ENCODE peak calls at places on chromosomes 12 and 14, in ten cellular contexts. One of them, this sample, is unnamed.

GRCh38 chr12:75648856-75649255 is 137.4 kb upstream of the KRR1 start:
- DNase-seq in fibroblast of mammary gland: no peak
- DNase-seq in neural crest cell: no peak
- DNase-seq in mesothelial cell of epicardium: no peak
- DNase-seq in IMR-90: no peak
- DNase-seq in RWPE1: no peak
- DNase-seq in stomach: no peak
- DNase-seq in foreskin keratinocyte: no peak
- DNase-seq in cardiac fibroblast: no peak
- DNase-seq in epithelial cell of esophagus: no peak
- DNase-seq in this sample: no peak

GRCh38 chr12:81542065-81542464 is 217.1 kb downstream of the PPFIA2 start:
- DNase-seq in RWPE1: no peak
- DNase-seq in neural crest cell: no peak
- DNase-seq in epithelial cell of esophagus: no peak
- DNase-seq in cardiac fibroblast: no peak
- DNase-seq in stomach: no peak
- DNase-seq in IMR-90: no peak
- DNase-seq in foreskin keratinocyte: no peak
- DNase-seq in mesothelial cell of epicardium: no peak
- DNase-seq in fibroblast of mammary gland: no peak
- DNase-seq in this sample: no peak

GRCh38 chr12:56953314-56953713 is 4.1 kb downstream of the RDH16 start:
- DNase-seq in foreskin keratinocyte: no peak
- DNase-seq in fibroblast of mammary gland: no peak
- DNase-seq in cardiac fibroblast: no peak
- DNase-seq in epithelial cell of esophagus: no peak
- DNase-seq in stomach: no peak
- DNase-seq in RWPE1: no peak
- DNase-seq in IMR-90: no peak
- DNase-seq in mesothelial cell of epicardium: no peak
- DNase-seq in neural crest cell: no peak
- DNase-seq in this sample: no peak

GRCh38 chr12:116597886-116598285 is 38.7 kb downstream of the MAP1LC3B2 start:
- DNase-seq in fibroblast of mammary gland: no peak
- DNase-seq in epithelial cell of esophagus: no peak
- DNase-seq in neural crest cell: no peak
- DNase-seq in mesothelial cell of epicardium: no peak
- DNase-seq in stomach: no peak
- DNase-seq in cardiac fibroblast: no peak
- DNase-seq in foreskin keratinocyte: no peak
- DNase-seq in IMR-90: no peak
- DNase-seq in RWPE1: no peak
- DNase-seq in this sample: no peak

GRCh38 chr14:68521557-68521901 is 271.3 kb downstream of the ZFP36L1 start:
- DNase-seq in mesothelial cell of epicardium: no peak
- DNase-seq in cardiac fibroblast: no peak
- DNase-seq in fibroblast of mammary gland: no peak
- DNase-seq in neural crest cell: no peak
- DNase-seq in RWPE1: no peak
- DNase-seq in foreskin keratinocyte: no peak
- DNase-seq in stomach: no peak
- DNase-seq in IMR-90: no peak
- DNase-seq in epithelial cell of esophagus: no peak
- DNase-seq in this sample: no peak

GRCh38 chr12:27572486-27573255 is 48.7 kb downstream of the PPFIBP1 start:
- DNase-seq in mesothelial cell of epicardium: no peak
- DNase-seq in cardiac fibroblast: peak
- DNase-seq in RWPE1: no peak
- DNase-seq in foreskin keratinocyte: no peak
- DNase-seq in stomach: no peak
- DNase-seq in IMR-90: peak
- DNase-seq in fibroblast of mammary gland: peak
- DNase-seq in epithelial cell of esophagus: no peak
- DNase-seq in neural crest cell: no peak
- DNase-seq in this sample: no peak

GRCh38 chr14:72665259-72665658 is 228.6 kb downstream of the DPF3 start:
- DNase-seq in stomach: no peak
- DNase-seq in foreskin keratinocyte: peak
- DNase-seq in epithelial cell of esophagus: peak
- DNase-seq in cardiac fibroblast: peak
- DNase-seq in neural crest cell: no peak
- DNase-seq in IMR-90: peak
- DNase-seq in mesothelial cell of epicardium: no peak
- DNase-seq in fibroblast of mammary gland: peak
- DNase-seq in RWPE1: peak
- DNase-seq in this sample: no peak

GRCh38 chr12:30613119-30613830 is 82.4 kb downstream of the IPO8 start:
- DNase-seq in stomach: no peak
- DNase-seq in RWPE1: no peak
- DNase-seq in neural crest cell: no peak
- DNase-seq in mesothelial cell of epicardium: no peak
- DNase-seq in IMR-90: peak
- DNase-seq in cardiac fibroblast: peak
- DNase-seq in epithelial cell of esophagus: no peak
- DNase-seq in foreskin keratinocyte: peak
- DNase-seq in fibroblast of mammary gland: peak
- DNase-seq in this sample: no peak

GRCh38 chr14:102591372-102591943 is 991 bp upstream of the RCOR1 start:
- DNase-seq in neural crest cell: peak
- DNase-seq in fibroblast of mammary gland: peak
- DNase-seq in foreskin keratinocyte: no peak
- DNase-seq in mesothelial cell of epicardium: peak
- DNase-seq in IMR-90: peak
- DNase-seq in RWPE1: no peak
- DNase-seq in stomach: peak
- DNase-seq in epithelial cell of esophagus: no peak
- DNase-seq in cardiac fibroblast: peak
- DNase-seq in this sample: no peak

GRCh38 chr14:101121399-101122113 is 218.0 kb upstream of the RTL1 start:
- DNase-seq in cardiac fibroblast: no peak
- DNase-seq in stomach: peak
- DNase-seq in RWPE1: no peak
- DNase-seq in epithelial cell of esophagus: no peak
- DNase-seq in foreskin keratinocyte: no peak
- DNase-seq in neural crest cell: no peak
- DNase-seq in IMR-90: no peak
- DNase-seq in mesothelial cell of epicardium: peak
- DNase-seq in fibroblast of mammary gland: no peak
- DNase-seq in this sample: no peak

GRCh38 chr12:46365951-46366379 is 6.6 kb downstream of the SLC38A2 start:
- DNase-seq in epithelial cell of esophagus: no peak
- DNase-seq in neural crest cell: no peak
- DNase-seq in cardiac fibroblast: peak
- DNase-seq in foreskin keratinocyte: no peak
- DNase-seq in RWPE1: no peak
- DNase-seq in mesothelial cell of epicardium: no peak
- DNase-seq in IMR-90: no peak
- DNase-seq in stomach: no peak
- DNase-seq in fibroblast of mammary gland: no peak
- DNase-seq in this sample: no peak

GRCh38 chr12:8033153-8034044 is 883 bp downstream of the FOXJ2 start:
- DNase-seq in RWPE1: peak
- DNase-seq in cardiac fibroblast: peak
- DNase-seq in fibroblast of mammary gland: peak
- DNase-seq in mesothelial cell of epicardium: peak
- DNase-seq in IMR-90: peak
- DNase-seq in stomach: no peak
- DNase-seq in neural crest cell: no peak
- DNase-seq in epithelial cell of esophagus: peak
- DNase-seq in foreskin keratinocyte: no peak
- DNase-seq in this sample: no peak

GRCh38 chr12:8034802-8035201 is 2.3 kb downstream of the FOXJ2 start:
- DNase-seq in cardiac fibroblast: no peak
- DNase-seq in stomach: no peak
- DNase-seq in IMR-90: no peak
- DNase-seq in fibroblast of mammary gland: no peak
- DNase-seq in neural crest cell: no peak
- DNase-seq in epithelial cell of esophagus: peak
- DNase-seq in mesothelial cell of epicardium: no peak
- DNase-seq in RWPE1: no peak
- DNase-seq in foreskin keratinocyte: no peak
- DNase-seq in this sample: no peak

GRCh38 chr12:8030189-8030588 is 2.3 kb upstream of the FOXJ2 start:
- DNase-seq in foreskin keratinocyte: no peak
- DNase-seq in mesothelial cell of epicardium: no peak
- DNase-seq in neural crest cell: no peak
- DNase-seq in epithelial cell of esophagus: no peak
- DNase-seq in fibroblast of mammary gland: no peak
- DNase-seq in RWPE1: no peak
- DNase-seq in cardiac fibroblast: no peak
- DNase-seq in stomach: no peak
- DNase-seq in IMR-90: no peak
- DNase-seq in this sample: no peak

GRCh38 chr12:8031872-8032241 is 659 bp upstream of the FOXJ2 start:
- DNase-seq in neural crest cell: no peak
- DNase-seq in cardiac fibroblast: no peak
- DNase-seq in IMR-90: no peak
- DNase-seq in stomach: no peak
- DNase-seq in fibroblast of mammary gland: peak
- DNase-seq in mesothelial cell of epicardium: no peak
- DNase-seq in RWPE1: no peak
- DNase-seq in foreskin keratinocyte: no peak
- DNase-seq in epithelial cell of esophagus: no peak
- DNase-seq in this sample: no peak

GRCh38 chr12:8032242-8033152 is at the start of gene FOXJ2:
- DNase-seq in epithelial cell of esophagus: peak
- DNase-seq in RWPE1: peak
- DNase-seq in neural crest cell: peak
- DNase-seq in cardiac fibroblast: peak
- DNase-seq in IMR-90: peak
- DNase-seq in fibroblast of mammary gland: peak
- DNase-seq in stomach: peak
- DNase-seq in mesothelial cell of epicardium: peak
- DNase-seq in foreskin keratinocyte: no peak
- DNase-seq in this sample: no peak
- TF ChIP-seq CTCF in epithelial cell of esophagus: no peak
- TF ChIP-seq CTCF in RWPE1: no peak
- TF ChIP-seq CTCF in neural crest cell: peak
- TF ChIP-seq CTCF in cardiac fibroblast: no peak
- TF ChIP-seq CTCF in IMR-90: no peak
- TF ChIP-seq CTCF in fibroblast of mammary gland: no peak
- TF ChIP-seq CTCF in stomach: no peak
- TF ChIP-seq CTCF in mesothelial cell of epicardium: peak
- TF ChIP-seq CTCF in foreskin keratinocyte: peak
- TF ChIP-seq CTCF in this sample: peak

GRCh38 chr14:27050195-27050594 is 452.4 kb upstream of the NOVA1 start:
- DNase-seq in foreskin keratinocyte: no peak
- DNase-seq in fibroblast of mammary gland: no peak
- DNase-seq in epithelial cell of esophagus: no peak
- DNase-seq in mesothelial cell of epicardium: no peak
- DNase-seq in IMR-90: no peak
- DNase-seq in RWPE1: no peak
- DNase-seq in stomach: no peak
- DNase-seq in cardiac fibroblast: no peak
- DNase-seq in neural crest cell: no peak
- DNase-seq in this sample: no peak
- TF ChIP-seq CTCF in foreskin keratinocyte: no peak
- TF ChIP-seq CTCF in fibroblast of mammary gland: no peak
- TF ChIP-seq CTCF in epithelial cell of esophagus: no peak
- TF ChIP-seq CTCF in mesothelial cell of epicardium: no peak
- TF ChIP-seq CTCF in IMR-90: no peak
- TF ChIP-seq CTCF in RWPE1: no peak
- TF ChIP-seq CTCF in stomach: no peak
- TF ChIP-seq CTCF in cardiac fibroblast: no peak
- TF ChIP-seq CTCF in neural crest cell: no peak
- TF ChIP-seq CTCF in this sample: no peak

GRCh38 chr14:74219806-74220205 is 19.4 kb upstream of the VSX2 start:
- DNase-seq in IMR-90: no peak
- DNase-seq in RWPE1: no peak
- DNase-seq in stomach: no peak
- DNase-seq in neural crest cell: no peak
- DNase-seq in cardiac fibroblast: no peak
- DNase-seq in epithelial cell of esophagus: no peak
- DNase-seq in mesothelial cell of epicardium: no peak
- DNase-seq in fibroblast of mammary gland: no peak
- DNase-seq in foreskin keratinocyte: no peak
- DNase-seq in this sample: no peak

GRCh38 chr14:74219277-74219676 is 20.0 kb upstream of the VSX2 start:
- DNase-seq in cardiac fibroblast: no peak
- DNase-seq in epithelial cell of esophagus: no peak
- DNase-seq in foreskin keratinocyte: no peak
- DNase-seq in mesothelial cell of epicardium: no peak
- DNase-seq in RWPE1: no peak
- DNase-seq in stomach: no peak
- DNase-seq in IMR-90: no peak
- DNase-seq in neural crest cell: no peak
- DNase-seq in fibroblast of mammary gland: no peak
- DNase-seq in this sample: no peak

GRCh38 chr14:74216671-74217070 is 22.6 kb upstream of the VSX2 start:
- DNase-seq in neural crest cell: no peak
- DNase-seq in fibroblast of mammary gland: no peak
- DNase-seq in stomach: no peak
- DNase-seq in cardiac fibroblast: no peak
- DNase-seq in IMR-90: no peak
- DNase-seq in foreskin keratinocyte: no peak
- DNase-seq in epithelial cell of esophagus: no peak
- DNase-seq in RWPE1: no peak
- DNase-seq in mesothelial cell of epicardium: no peak
- DNase-seq in this sample: no peak

GRCh38 chr14:74218462-74218861 is 20.8 kb upstream of the VSX2 start:
- DNase-seq in fibroblast of mammary gland: no peak
- DNase-seq in mesothelial cell of epicardium: no peak
- DNase-seq in neural crest cell: no peak
- DNase-seq in foreskin keratinocyte: no peak
- DNase-seq in cardiac fibroblast: no peak
- DNase-seq in IMR-90: no peak
- DNase-seq in epithelial cell of esophagus: no peak
- DNase-seq in RWPE1: no peak
- DNase-seq in stomach: no peak
- DNase-seq in this sample: no peak

GRCh38 chr14:74217672-74218448 is 21.4 kb upstream of the VSX2 start:
- DNase-seq in foreskin keratinocyte: no peak
- DNase-seq in epithelial cell of esophagus: peak
- DNase-seq in neural crest cell: peak
- DNase-seq in stomach: peak
- DNase-seq in cardiac fibroblast: peak
- DNase-seq in mesothelial cell of epicardium: peak
- DNase-seq in IMR-90: peak
- DNase-seq in RWPE1: peak
- DNase-seq in fibroblast of mammary gland: peak
- DNase-seq in this sample: no peak
- TF ChIP-seq CTCF in foreskin keratinocyte: peak
- TF ChIP-seq CTCF in epithelial cell of esophagus: peak
- TF ChIP-seq CTCF in neural crest cell: peak
- TF ChIP-seq CTCF in stomach: no peak
- TF ChIP-seq CTCF in cardiac fibroblast: peak
- TF ChIP-seq CTCF in mesothelial cell of epicardium: peak
- TF ChIP-seq CTCF in IMR-90: peak
- TF ChIP-seq CTCF in RWPE1: peak
- TF ChIP-seq CTCF in fibroblast of mammary gland: peak
- TF ChIP-seq CTCF in this sample: peak

GRCh38 chr14:43795600-43796228 is 711.4 kb downstream of the FSCB start:
- DNase-seq in mesothelial cell of epicardium: no peak
- DNase-seq in foreskin keratinocyte: no peak
- DNase-seq in neural crest cell: no peak
- DNase-seq in cardiac fibroblast: peak
- DNase-seq in RWPE1: no peak
- DNase-seq in fibroblast of mammary gland: peak
- DNase-seq in stomach: no peak
- DNase-seq in epithelial cell of esophagus: peak
- DNase-seq in IMR-90: peak
- DNase-seq in this sample: no peak
- TF ChIP-seq CTCF in mesothelial cell of epicardium: peak
- TF ChIP-seq CTCF in foreskin keratinocyte: peak
- TF ChIP-seq CTCF in neural crest cell: peak
- TF ChIP-seq CTCF in cardiac fibroblast: no peak
- TF ChIP-seq CTCF in RWPE1: no peak
- TF ChIP-seq CTCF in fibroblast of mammary gland: peak
- TF ChIP-seq CTCF in stomach: no peak
- TF ChIP-seq CTCF in epithelial cell of esophagus: peak
- TF ChIP-seq CTCF in IMR-90: peak
- TF ChIP-seq CTCF in this sample: peak